ENCODE peak calls at places on chromosomes 6 and 20, in six cellular contexts. One of them, this sample, is unnamed.

GRCh38 chr6:116451916-116452315 is 9.3 kb upstream of the CALHM6 start:
- DNase-seq in EL: no peak
- DNase-seq in substantia nigra: no peak
- DNase-seq in A172: no peak
- DNase-seq in CD8-positive, alpha-beta T cell: no peak
- DNase-seq in small intestine: no peak
- DNase-seq in this sample: no peak

GRCh38 chr20:23009636-23010035 is 25.5 kb upstream of the SSTR4 start:
- DNase-seq in A172: peak
- DNase-seq in substantia nigra: no peak
- DNase-seq in small intestine: no peak
- DNase-seq in CD8-positive, alpha-beta T cell: no peak
- DNase-seq in EL: no peak
- DNase-seq in this sample: no peak

GRCh38 chr6:27178001-27178730 is 69.3 kb upstream of the PRSS16 start:
- DNase-seq in CD8-positive, alpha-beta T cell: no peak
- DNase-seq in small intestine: peak
- DNase-seq in EL: peak
- DNase-seq in A172: peak
- DNase-seq in substantia nigra: no peak
- DNase-seq in this sample: peak

GRCh38 chr6:30175765-30176164 is 12.4 kb downstream of the TRIM15 start:
- DNase-seq in A172: no peak
- DNase-seq in CD8-positive, alpha-beta T cell: no peak
- DNase-seq in EL: no peak
- DNase-seq in substantia nigra: no peak
- DNase-seq in small intestine: no peak
- DNase-seq in this sample: no peak

GRCh38 chr20:49906101-49906604 is 9.2 kb downstream of the SPATA2 start:
- DNase-seq in substantia nigra: no peak
- DNase-seq in EL: no peak
- DNase-seq in CD8-positive, alpha-beta T cell: no peak
- DNase-seq in small intestine: no peak
- DNase-seq in A172: no peak
- DNase-seq in this sample: no peak

GRCh38 chr6:55659304-55659703 is 80.3 kb upstream of the HMGCLL1 start:
- DNase-seq in EL: no peak
- DNase-seq in substantia nigra: no peak
- DNase-seq in small intestine: no peak
- DNase-seq in CD8-positive, alpha-beta T cell: no peak
- DNase-seq in A172: no peak
- DNase-seq in this sample: no peak

GRCh38 chr20:11807070-11807741 is 110.5 kb upstream of the BTBD3 start:
- DNase-seq in CD8-positive, alpha-beta T cell: no peak
- DNase-seq in substantia nigra: no peak
- DNase-seq in EL: peak
- DNase-seq in small intestine: no peak
- DNase-seq in A172: peak
- DNase-seq in this sample: peak

GRCh38 chr20:50286609-50287008 is 96.0 kb downstream of the CEBPB start:
- DNase-seq in CD8-positive, alpha-beta T cell: no peak
- DNase-seq in EL: peak
- DNase-seq in small intestine: no peak
- DNase-seq in A172: peak
- DNase-seq in substantia nigra: no peak
- DNase-seq in this sample: peak

GRCh38 chr6:33632603-33633039 is 11.5 kb downstream of the ITPR3 start:
- DNase-seq in substantia nigra: no peak
- DNase-seq in CD8-positive, alpha-beta T cell: peak
- DNase-seq in A172: no peak
- DNase-seq in small intestine: peak
- DNase-seq in EL: peak
- DNase-seq in this sample: no peak

GRCh38 chr20:52469143-52469542 is 277.6 kb upstream of the ZFP64 start:
- DNase-seq in substantia nigra: no peak
- DNase-seq in EL: no peak
- DNase-seq in small intestine: no peak
- DNase-seq in CD8-positive, alpha-beta T cell: no peak
- DNase-seq in A172: no peak
- DNase-seq in this sample: no peak

GRCh38 chr6:107542170-107542569 is 52.3 kb downstream of the SOBP start:
- DNase-seq in EL: no peak
- DNase-seq in small intestine: no peak
- DNase-seq in CD8-positive, alpha-beta T cell: no peak
- DNase-seq in substantia nigra: no peak
- DNase-seq in A172: no peak
- DNase-seq in this sample: no peak

GRCh38 chr20:51014797-51015722 is 7.8 kb downstream of the KCNG1 start:
- DNase-seq in CD8-positive, alpha-beta T cell: no peak
- DNase-seq in substantia nigra: no peak
- DNase-seq in small intestine: peak
- DNase-seq in A172: peak
- DNase-seq in EL: peak
- DNase-seq in this sample: no peak

GRCh38 chr20:47273591-47274235 is 82.8 kb downstream of the ZMYND8 start:
- DNase-seq in EL: peak
- DNase-seq in substantia nigra: no peak
- DNase-seq in A172: peak
- DNase-seq in small intestine: no peak
- DNase-seq in CD8-positive, alpha-beta T cell: no peak
- DNase-seq in this sample: peak